ENCODE peak calls at places on chromosomes 11 and 22, in five cellular contexts. Q, S, C, L and P are unnamed samples.

GRCh38 chr11:104254347-104254746 is 90.4 kb upstream of the PDGFD start:
- DNase-seq in Q (peak), S (no peak), C (peak), L (no peak), P (no peak)

GRCh38 chr11:109308551-109308950 is 113.4 kb upstream of the C11orf87 start:
- DNase-seq in Q (no peak), S (no peak), C (no peak), L (no peak), P (no peak)

GRCh38 chr22:41561788-41562187 is 978 bp downstream of the CSDC2 start:
- DNase-seq in Q (no peak), S (no peak), C (no peak), L (no peak), P (no peak)

GRCh38 chr22:36376265-36376664 is 11.5 kb downstream of the MYH9 start:
- DNase-seq in Q (no peak), S (no peak), C (no peak), L (no peak), P (no peak)

GRCh38 chr22:47356433-47357011 is 594.1 kb downstream of the TBC1D22A start:
- DNase-seq in Q (no peak), S (no peak), C (no peak), L (no peak), P (no peak)

GRCh38 chr11:94449029-94449428 is 44.6 kb downstream of the MRE11 start:
- DNase-seq in Q (no peak), S (no peak), C (no peak), L (no peak), P (no peak)

GRCh38 chr22:41787331-41787730 is 13.1 kb upstream of the CCDC134 start:
- DNase-seq in Q (no peak), S (no peak), C (no peak), L (no peak), P (no peak)

GRCh38 chr11:68979931-68980775 is 633 bp downstream of the MRGPRD start:
- DNase-seq in Q (no peak), S (no peak), C (no peak), L (peak), P (no peak)

GRCh38 chr11:13126430-13126829 is 117.3 kb downstream of the RASSF10 start:
- DNase-seq in Q (peak), S (peak), C (peak), L (no peak), P (no peak)

GRCh38 chr11:70281114-70281729 is 10.7 kb downstream of the PPFIA1 start:
- DNase-seq in Q (no peak), S (no peak), C (peak), L (no peak), P (no peak)

GRCh38 chr22:20816559-20816958 is 42.1 kb downstream of the PI4KA start:
- DNase-seq in Q (no peak), S (no peak), C (no peak), L (peak), P (no peak)

GRCh38 chr22:44604455-44604854 is 97.5 kb upstream of the PRR5 start:
- DNase-seq in Q (no peak), S (no peak), C (no peak), L (no peak), P (no peak)

GRCh38 chr11:6724013-6724412 is 40.9 kb upstream of the MRPL17 start:
- DNase-seq in Q (no peak), S (no peak), C (peak), L (no peak), P (no peak)

GRCh38 chr11:4167758-4168157 is 73.2 kb downstream of the RRM1 start:
- DNase-seq in Q (no peak), S (no peak), C (no peak), L (no peak), P (no peak)

GRCh38 chr11:99244613-99245012 is 223.9 kb downstream of the CNTN5 start:
- DNase-seq in Q (no peak), S (no peak), C (peak), L (no peak), P (no peak)

GRCh38 chr11:60924906-60925684 is 835 bp downstream of the TMEM132A start:
- DNase-seq in Q (peak), S (no peak), C (no peak), L (no peak), P (no peak)

GRCh38 chr11:44066732-44067131 is 662 bp downstream of the ACCS start:
- DNase-seq in Q (no peak), S (no peak), C (peak), L (no peak), P (no peak)

GRCh38 chr11:116062526-116063171 is 558.4 kb upstream of the CADM1 start:
- DNase-seq in Q (peak), S (peak), C (no peak), L (no peak), P (no peak)

GRCh38 chr11:105588001-105588400 is 21.9 kb upstream of the GRIA4 start:
- DNase-seq in Q (no peak), S (no peak), C (peak), L (no peak), P (no peak)

GRCh38 chr11:48087974-48088681 is 107.8 kb downstream of the PTPRJ start:
- DNase-seq in Q (peak), S (peak), C (no peak), L (no peak), P (no peak)

GRCh38 chr11:60762851-60763691 is 6.4 kb downstream of the MS4A15 start:
- DNase-seq in Q (peak), S (peak), C (peak), L (no peak), P (no peak)

GRCh38 chr11:8260202-8260996 is 3.3 kb downstream of the LMO1 start:
- DNase-seq in Q (no peak), S (no peak), C (no peak), L (peak), P (no peak)

GRCh38 chr22:45612940-45613339 is 58.7 kb upstream of the ATXN10 start:
- DNase-seq in Q (peak), S (no peak), C (peak), L (no peak), P (no peak)

GRCh38 chr11:100574894-100575769 is 112.0 kb upstream of the ARHGAP42 start:
- DNase-seq in Q (peak), S (no peak), C (peak), L (no peak), P (no peak)